ENCODE peak calls at places on chromosomes 16 and 17, in four cellular contexts. S, A, W and Z are unnamed samples.

GRCh38 chr16:85645021-85645589 is 32.0 kb downstream of the GSE1 start:
- DNase-seq in S (no peak), A (no peak), W (peak; percentile 40), Z (no peak)

GRCh38 chr17:42010898-42011516 is 6.2 kb downstream of the DNAJC7 start:
- DNase-seq in S (peak; percentile 93), A (no peak), W (peak; percentile 52), Z (peak; percentile 34)

GRCh38 chr17:78535285-78536197 is 41.7 kb downstream of the DNAH17 start:
- DNase-seq in S (no peak), A (no peak), W (no peak), Z (no peak)

GRCh38 chr16:839643-840408 is 39.3 kb upstream of the GNG13 start:
- DNase-seq in S (no peak), A (no peak), W (no peak), Z (no peak)

GRCh38 chr16:13923703-13924298 is 3.8 kb downstream of the ERCC4 start:
- DNase-seq in S (peak; percentile 37), A (peak; percentile 20), W (peak; percentile 62), Z (peak; percentile 67)

GRCh38 chr17:2064511-2064910 is 9.6 kb downstream of the HIC1 start:
- DNase-seq in S (no peak), A (no peak), W (no peak), Z (no peak)

GRCh38 chr17:58136669-58137279 is 11.4 kb upstream of the OR4D1 start:
- DNase-seq in S (peak; percentile 14), A (no peak), W (peak; percentile 45), Z (no peak)

GRCh38 chr17:59357929-59358328 is 26.5 kb downstream of the YPEL2 start:
- DNase-seq in S (no peak), A (no peak), W (no peak), Z (no peak)

GRCh38 chr17:56367381-56367780 is 214.1 kb downstream of the ANKFN1 start:
- DNase-seq in S (no peak), A (no peak), W (no peak), Z (no peak)

GRCh38 chr17:18251204-18251603 is 7.3 kb downstream of the FLII start:
- DNase-seq in S (no peak), A (no peak), W (no peak), Z (no peak)

GRCh38 chr16:56102159-56102798 is 89.0 kb upstream of the GNAO1 start:
- DNase-seq in S (no peak), A (no peak), W (no peak), Z (no peak)

GRCh38 chr17:56602292-56603130 is 9.0 kb downstream of the NOG start:
- DNase-seq in S (no peak), A (no peak), W (no peak), Z (no peak)

GRCh38 chr17:37502009-37502936 is 12.6 kb downstream of the DUSP14 start:
- DNase-seq in S (no peak), A (no peak), W (peak; percentile 94), Z (no peak)

GRCh38 chr16:23757937-23758619 is 3.3 kb downstream of the CHP2 start:
- DNase-seq in S (no peak), A (no peak), W (no peak), Z (no peak)

GRCh38 chr16:49347476-49347875 is 26.1 kb upstream of the C16orf78 start:
- DNase-seq in S (no peak), A (no peak), W (no peak), Z (no peak)

GRCh38 chr17:17599965-17600364 is 8.5 kb upstream of the PEMT start:
- DNase-seq in S (peak; percentile 44), A (no peak), W (no peak), Z (no peak)

GRCh38 chr17:9343513-9343912 is 232.1 kb downstream of the STX8 start:
- DNase-seq in S (no peak), A (no peak), W (no peak), Z (no peak)

GRCh38 chr17:66491213-66491612 is 188.8 kb downstream of the PRKCA start:
- DNase-seq in S (no peak), A (no peak), W (no peak), Z (no peak)

GRCh38 chr17:65967372-65967771 is 224.6 kb downstream of the CEP112 start:
- DNase-seq in S (no peak), A (no peak), W (no peak), Z (no peak)

GRCh38 chr17:35170968-35171771 is 23.0 kb downstream of the SLC35G3 start:
- DNase-seq in S (no peak), A (no peak), W (no peak), Z (peak; percentile 53)

GRCh38 chr16:4315185-4316102 is at the start of gene GLIS2:
- DNase-seq in S (peak; percentile 85), A (no peak), W (no peak), Z (peak; percentile 60)

GRCh38 chr16:25109643-25110042 is 1.9 kb upstream of the LCMT1 start:
- DNase-seq in S (no peak), A (no peak), W (peak; percentile 74), Z (peak; percentile 83)

GRCh38 chr16:23290189-23291062 is 11.7 kb upstream of the SCNN1B start:
- DNase-seq in S (no peak), A (no peak), W (no peak), Z (no peak)

GRCh38 chr17:63833741-63834373 is 6.4 kb upstream of the FTSJ3 start:
- DNase-seq in S (no peak), A (no peak), W (no peak), Z (no peak)

GRCh38 chr16:57667526-57668258 is 414 bp upstream of the ADGRG3 start:
- DNase-seq in S (peak; percentile 72), A (no peak), W (peak; percentile 91), Z (no peak)

DNA sequence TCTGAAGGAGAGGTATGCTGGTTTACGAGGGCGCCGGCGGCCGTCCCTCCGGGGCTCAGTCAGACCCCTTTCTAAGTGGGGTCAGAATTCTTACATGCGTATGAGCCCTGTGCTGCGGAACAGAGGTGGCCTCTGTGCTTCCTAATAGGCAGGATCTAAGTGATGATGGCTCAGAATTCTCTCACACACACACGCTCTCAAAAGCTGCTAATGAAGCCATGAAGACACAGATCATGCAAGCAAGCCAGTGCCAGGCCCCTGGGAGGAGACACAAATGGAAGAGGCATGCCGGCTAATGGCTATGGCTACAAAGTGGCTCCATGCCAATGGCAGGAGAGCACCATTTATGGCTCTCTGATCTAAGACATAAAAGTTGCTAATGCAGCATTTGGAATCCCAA is 24.7 kb downstream of the NPLOC4 start:
- DNase-seq in S (no peak), A (no peak), W (no peak), Z (no peak)
- H3K36me3 ChIP-seq in S (peaks cover 86% of the 10 kb centered on the region), A (peaks cover 28% of the 10 kb centered on the region), W (peaks cover 43% of the 10 kb centered on the region), Z (peaks cover 22% of the 10 kb centered on the region)

GRCh38 chr17:28807925-28808641 is 34.5 kb downstream of the FAM222B start:
- DNase-seq in S (no peak), A (no peak), W (peak; percentile 68), Z (peak; percentile 95)
- TF ChIP-seq MYC in S (no peak), A (no peak), W (no peak), Z (no peak)

GRCh38 chr17:81388612-81389367 is 6.5 kb upstream of the BAHCC1 start:
- DNase-seq in S (no peak), A (no peak), W (peak; percentile 53), Z (no peak)

GRCh38 chr17:81386646-81387234 is 8.5 kb upstream of the BAHCC1 start:
- DNase-seq in S (peak; percentile 85), A (no peak), W (peak; percentile 45), Z (no peak)

GRCh38 chr17:81388091-81388611 is 7.1 kb upstream of the BAHCC1 start:
- DNase-seq in S (no peak), A (no peak), W (no peak), Z (no peak)

GRCh38 chr17:81386141-81386645 is 9.1 kb upstream of the BAHCC1 start:
- DNase-seq in S (no peak), A (no peak), W (no peak), Z (no peak)

DNA sequence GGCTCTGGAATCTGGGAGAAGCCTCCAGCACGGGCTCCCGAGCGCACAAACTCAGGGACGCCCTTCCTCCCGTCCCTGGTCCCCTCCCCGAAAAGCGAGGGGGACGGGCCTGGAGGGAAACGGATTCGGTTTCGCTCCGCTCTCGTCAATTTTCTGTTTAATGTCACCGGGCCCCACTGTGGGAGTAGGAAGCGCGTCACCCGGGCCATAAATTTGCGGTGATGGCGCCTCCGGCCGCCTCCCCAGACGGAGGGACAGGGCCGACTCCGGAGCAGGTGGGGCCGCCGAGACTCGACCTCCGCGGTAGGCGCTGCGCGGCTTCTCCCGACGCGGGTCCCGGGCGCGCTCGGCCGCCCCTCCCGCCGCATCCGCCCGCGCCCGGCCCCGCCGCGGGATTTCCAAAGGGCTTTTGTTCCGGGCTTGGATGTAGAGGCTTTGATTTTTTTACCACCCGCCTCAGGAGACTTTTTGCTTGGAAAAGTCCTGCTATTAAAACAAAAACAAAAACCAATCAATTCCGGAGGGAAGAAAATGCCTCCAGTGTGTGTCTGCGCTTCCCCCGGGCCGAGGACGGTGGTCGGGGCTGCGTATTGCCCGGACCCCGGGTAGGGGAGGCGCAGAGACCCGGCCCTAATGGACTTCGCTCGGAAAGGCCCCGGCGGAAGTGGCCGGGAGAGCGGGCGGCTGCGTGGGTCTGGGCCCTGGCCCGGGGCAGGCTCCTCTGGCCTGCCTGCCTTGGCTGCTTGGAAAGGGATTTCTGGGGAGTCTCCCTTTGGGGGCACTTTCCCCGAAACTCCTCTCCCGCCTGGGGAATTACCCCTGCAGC is 7.8 kb upstream of the BAHCC1 start:
- DNase-seq in S (no peak), A (no peak), W (no peak), Z (peak; percentile 44)
- TF ChIP-seq POLR2A in S (peak; percentile 69), A (no peak), W (no peak), Z (no peak)

DNA sequence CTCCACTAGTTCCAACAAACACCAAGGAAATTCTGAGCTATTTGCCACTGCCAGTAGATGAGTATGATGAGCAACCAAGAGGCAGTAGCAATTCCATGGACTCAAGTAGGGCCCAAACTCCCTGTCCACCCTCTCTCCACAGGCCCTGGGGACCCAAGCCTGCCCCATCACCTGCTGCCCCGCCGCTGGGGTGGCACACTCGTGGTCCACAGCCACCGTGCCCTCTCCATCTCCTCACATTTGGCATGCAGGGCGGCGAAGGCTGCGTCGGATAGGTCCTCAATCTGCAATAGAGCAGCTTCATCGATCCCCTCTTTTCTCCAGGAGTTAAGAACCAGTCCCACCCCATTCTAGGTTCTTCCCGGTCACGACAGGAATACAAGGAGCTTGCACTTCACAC is 33.9 kb downstream of the STH start:
- DNase-seq in S (no peak), A (no peak), W (no peak), Z (no peak)
- H3K36me3 ChIP-seq in S (peaks cover 96% of the 10 kb centered on the region), A (peaks cover 27% of the 10 kb centered on the region), W (peaks cover 52% of the 10 kb centered on the region), Z (peaks cover 42% of the 10 kb centered on the region)

GRCh38 chr17:19645608-19646250 is 2.8 kb upstream of the ALDH3A2 start:
- DNase-seq in S (peak; percentile 35), A (no peak), W (peak; percentile 29), Z (peak; percentile 7)
- TF ChIP-seq MYC in S (no peak), A (no peak), W (no peak), Z (no peak)

GRCh38 chr17:74532115-74532514 is 840 bp upstream of the CD300LB start:
- DNase-seq in S (no peak), A (no peak), W (no peak), Z (no peak)
- TF ChIP-seq POLR2A in S (no peak), A (no peak), W (no peak), Z (no peak)